ENCODE peak calls at places on chromosomes 1 and 21, in six cellular contexts. T is heart left ventricle, A is IMR-90, K is stomach, X is caudate nucleus, Y is neural progenitor cell. Z is an unnamed sample.

GRCh38 chr1:156410238-156410637 is 41.2 kb downstream of the RHBG start:
- DNase-seq in T (no peak), A (no peak), K (no peak), X (no peak), Y (no peak), Z (no peak)

GRCh38 chr1:152227310-152227928 is 3.4 kb upstream of the HRNR start:
- DNase-seq in T (no peak), A (peak; percentile 2), K (no peak), X (no peak), Y (no peak), Z (no peak)

GRCh38 chr1:237098517-237098916 is 56.5 kb downstream of the RYR2 start:
- DNase-seq in T (no peak), A (no peak), K (no peak), X (no peak), Y (no peak), Z (no peak)

GRCh38 chr1:186404454-186405051 is 28.9 kb downstream of the ODR4 start:
- DNase-seq in T (no peak), A (peak; percentile 76), K (no peak), X (no peak), Y (peak; percentile 20), Z (no peak)

GRCh38 chr1:154358519-154358918 is 33.2 kb downstream of the ATP8B2 start:
- DNase-seq in T (no peak), A (no peak), K (no peak), X (no peak), Y (no peak), Z (no peak)

GRCh38 chr21:35616090-35616489 is 444.2 kb downstream of the SETD4 start:
- DNase-seq in T (no peak), A (peak; percentile 70), K (no peak), X (no peak), Y (no peak), Z (no peak)

GRCh38 chr1:180311011-180311730 is 81.1 kb downstream of the LHX4 start:
- DNase-seq in T (no peak), A (peak; percentile 80), K (no peak), X (no peak), Y (no peak), Z (no peak)

GRCh38 chr1:154626456-154627246 is 18.7 kb upstream of the ADAR start:
- DNase-seq in T (no peak), A (no peak), K (no peak), X (no peak), Y (peak; percentile 23), Z (no peak)

GRCh38 chr1:151713044-151713443 is 3.6 kb downstream of the CELF3 start:
- DNase-seq in T (no peak), A (no peak), K (peak; percentile 40), X (no peak), Y (no peak), Z (no peak)

GRCh38 chr1:1020000-1020404 is at the start of gene AGRN:
- DNase-seq in T (peak; percentile 67), A (no peak), K (no peak), X (no peak), Y (peak; percentile 85), Z (no peak)

GRCh38 chr1:153957744-153958110 is 685 bp downstream of the CRTC2 start:
- DNase-seq in T (no peak), A (no peak), K (no peak), X (no peak), Y (no peak), Z (no peak)

GRCh38 chr1:150765229-150765976 is at the start of gene CTSS:
- DNase-seq in T (no peak), A (peak; percentile 11), K (no peak), X (no peak), Y (no peak), Z (no peak)

GRCh38 chr1:106785136-106785535 is 271.3 kb upstream of the PRMT6 start:
- DNase-seq in T (no peak), A (no peak), K (no peak), X (no peak), Y (no peak), Z (no peak)

GRCh38 chr1:224544711-224545110 is 71.4 kb upstream of the CNIH3 start:
- DNase-seq in T (no peak), A (no peak), K (no peak), X (no peak), Y (no peak), Z (no peak)

GRCh38 chr1:167714851-167715652 is 6.7 kb upstream of the MPZL1 start:
- DNase-seq in T (peak; percentile 86), A (peak; percentile 83), K (peak; percentile 89), X (peak; percentile 83), Y (peak; percentile 89), Z (peak; percentile 80)

GRCh38 chr21:37547615-37547975 is 181.0 kb downstream of the DYRK1A start:
- DNase-seq in T (no peak), A (no peak), K (no peak), X (no peak), Y (no peak), Z (no peak)

GRCh38 chr1:31218705-31219104 is 21.0 kb downstream of the NKAIN1 start:
- DNase-seq in T (no peak), A (no peak), K (no peak), X (peak; percentile 58), Y (no peak), Z (no peak)

GRCh38 chr1:157994704-157995540 is 1.5 kb downstream of the KIRREL1 start:
- DNase-seq in T (no peak), A (peak; percentile 40), K (no peak), X (peak; percentile 27), Y (no peak), Z (no peak)

GRCh38 chr21:38965241-38965640 is 159.5 kb downstream of the ETS2 start:
- DNase-seq in T (no peak), A (peak; percentile 51), K (no peak), X (no peak), Y (no peak), Z (no peak)

GRCh38 chr1:37919277-37919676 is 27.6 kb downstream of the INPP5B start:
- DNase-seq in T (no peak), A (peak; percentile 41), K (no peak), X (no peak), Y (peak; percentile 46), Z (no peak)

GRCh38 chr1:44648514-44649250 is 25.6 kb downstream of the TMEM53 start:
- DNase-seq in T (no peak), A (no peak), K (peak; percentile 40), X (no peak), Y (no peak), Z (no peak)

GRCh38 chr1:173332026-173332425 is 124.9 kb upstream of the TNFSF4 start:
- DNase-seq in T (no peak), A (peak; percentile 89), K (no peak), X (no peak), Y (no peak), Z (no peak)

GRCh38 chr1:151992345-151993083 is 1.1 kb downstream of the S100A10 start:
- DNase-seq in T (peak; percentile 72), A (peak; percentile 87), K (peak; percentile 92), X (peak; percentile 61), Y (peak; percentile 56), Z (no peak)

GRCh38 chr1:1680912-1681273 is 11.7 kb downstream of the SLC35E2B start:
- DNase-seq in T (no peak), A (no peak), K (peak; percentile 66), X (no peak), Y (no peak), Z (no peak)

GRCh38 chr1:234505774-234506114 is 26.8 kb upstream of the TARBP1 start:
- DNase-seq in T (no peak), A (peak; percentile 84), K (no peak), X (no peak), Y (no peak), Z (no peak)

GRCh38 chr1:71587961-71588360 is 507.1 kb upstream of the ZRANB2 start:
- DNase-seq in T (no peak), A (peak; percentile 47), K (no peak), X (no peak), Y (peak; percentile 11), Z (no peak)

GRCh38 chr1:78651247-78651646 is 1.6 kb downstream of the IFI44 start:
- DNase-seq in T (no peak), A (peak; percentile 13), K (no peak), X (no peak), Y (no peak), Z (peak; percentile 36)

GRCh38 chr1:216020743-216021345 is 402.4 kb downstream of the USH2A start:
- DNase-seq in T (no peak), A (no peak), K (no peak), X (no peak), Y (no peak), Z (no peak)
- H3K27ac ChIP-seq in T (no peak overlapping the region), A (no peak overlapping the region), K (no peak overlapping the region), X (no peak overlapping the region), Y (no peak overlapping the region), Z (no peak overlapping the region)

GRCh38 chr1:8600336-8600735 is 217.1 kb downstream of the RERE start:
- DNase-seq in T (no peak), A (no peak), K (no peak), X (no peak), Y (no peak), Z (no peak)

GRCh38 chr1:8603220-8603616 is 214.2 kb downstream of the RERE start:
- DNase-seq in T (no peak), A (peak; percentile 52), K (no peak), X (no peak), Y (no peak), Z (no peak)

GRCh38 chr1:8607906-8608305 is 209.5 kb downstream of the RERE start:
- DNase-seq in T (no peak), A (no peak), K (no peak), X (no peak), Y (no peak), Z (no peak)

GRCh38 chr1:8602471-8603219 is 214.8 kb downstream of the RERE start:
- DNase-seq in T (no peak), A (no peak), K (no peak), X (no peak), Y (no peak), Z (no peak)

GRCh38 chr1:8604041-8604942 is 213.1 kb downstream of the RERE start:
- DNase-seq in T (no peak), A (no peak), K (no peak), X (no peak), Y (no peak), Z (no peak)
- H3K27ac ChIP-seq in T (no peak overlapping the region), A (no peak overlapping the region), K (no peak overlapping the region), X (no peak overlapping the region), Y (no peak overlapping the region), Z (no peak overlapping the region)

DNA sequence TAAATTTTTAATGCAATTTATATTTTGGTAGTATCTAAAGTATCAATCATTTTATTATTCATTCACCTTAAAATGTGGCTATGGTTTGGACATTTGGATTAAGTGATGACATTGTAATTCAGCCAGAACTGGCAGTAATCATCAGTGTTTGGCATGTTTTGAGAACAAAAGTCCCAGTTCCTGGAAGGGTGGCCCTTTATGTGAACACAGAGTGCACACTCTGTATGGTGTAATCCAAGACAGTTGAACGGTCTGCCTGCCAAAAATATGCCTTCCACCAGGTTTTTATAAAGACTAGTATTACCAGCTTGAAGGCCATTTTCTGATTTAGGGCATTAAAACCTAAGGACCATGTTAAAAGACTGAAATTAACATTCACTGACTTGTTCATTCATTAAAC is 448.7 kb downstream of the LTN1 start:
- DNase-seq in T (no peak), A (no peak), K (no peak), X (no peak), Y (no peak), Z (no peak)
- H3K27ac ChIP-seq in T (no peak overlapping the region), A (no peak overlapping the region), K (no peak overlapping the region), X (no peak overlapping the region), Y (no peak overlapping the region), Z (no peak overlapping the region)

GRCh38 chr1:215005078-215005477 is 77.5 kb upstream of the KCNK2 start:
- DNase-seq in T (no peak), A (peak; percentile 45), K (peak; percentile 27), X (no peak), Y (no peak), Z (no peak)
- H3K27ac ChIP-seq in T (no peak overlapping the region), A (no peak overlapping the region), K (no peak overlapping the region), X (no peak overlapping the region), Y (no peak overlapping the region), Z (no peak overlapping the region)